ENCODE peak calls at places on chromosomes 5 and 9, in nine cellular contexts. One of them, this sample, is unnamed.

GRCh38 chr5:124746916-124747769 is 704 bp upstream of the ZNF608 start:
- DNase-seq in AG09309: no peak
- DNase-seq in fibroblast of the aortic adventitia: peak; percentile 95
- DNase-seq in omental fat pad: peak; percentile 57
- DNase-seq in IMR-90: peak; percentile 94
- DNase-seq in tibial artery: peak; percentile 89
- DNase-seq in PC-3: peak; percentile 56
- DNase-seq in hepatocyte: peak; percentile 93
- DNase-seq in WERI-Rb-1: peak; percentile 88
- DNase-seq in this sample: peak; percentile 78

GRCh38 chr9:16099901-16100300 is 547.1 kb downstream of the CCDC171 start:
- DNase-seq in PC-3: no peak
- DNase-seq in hepatocyte: no peak
- DNase-seq in IMR-90: no peak
- DNase-seq in tibial artery: no peak
- DNase-seq in omental fat pad: no peak
- DNase-seq in fibroblast of the aortic adventitia: no peak
- DNase-seq in WERI-Rb-1: no peak
- DNase-seq in AG09309: no peak
- DNase-seq in this sample: no peak

GRCh38 chr5:71573611-71574010 is 13.5 kb upstream of the MCCC2 start:
- DNase-seq in fibroblast of the aortic adventitia: no peak
- DNase-seq in AG09309: no peak
- DNase-seq in IMR-90: no peak
- DNase-seq in PC-3: no peak
- DNase-seq in omental fat pad: no peak
- DNase-seq in WERI-Rb-1: no peak
- DNase-seq in hepatocyte: no peak
- DNase-seq in tibial artery: no peak
- DNase-seq in this sample: no peak

GRCh38 chr9:84140535-84141101 is 160.0 kb downstream of the RMI1 start:
- DNase-seq in WERI-Rb-1: no peak
- DNase-seq in tibial artery: no peak
- DNase-seq in fibroblast of the aortic adventitia: peak; percentile 27
- DNase-seq in IMR-90: peak; percentile 18
- DNase-seq in hepatocyte: peak; percentile 18
- DNase-seq in omental fat pad: no peak
- DNase-seq in AG09309: no peak
- DNase-seq in PC-3: no peak
- DNase-seq in this sample: no peak

GRCh38 chr5:180380441-180380840 is 27.3 kb upstream of the GFPT2 start:
- DNase-seq in fibroblast of the aortic adventitia: no peak
- DNase-seq in hepatocyte: no peak
- DNase-seq in tibial artery: no peak
- DNase-seq in omental fat pad: no peak
- DNase-seq in PC-3: no peak
- DNase-seq in WERI-Rb-1: no peak
- DNase-seq in IMR-90: no peak
- DNase-seq in AG09309: no peak
- DNase-seq in this sample: no peak

GRCh38 chr5:172412724-172413260 is 41.5 kb downstream of the SH3PXD2B start:
- DNase-seq in tibial artery: peak; percentile 95
- DNase-seq in hepatocyte: peak; percentile 52
- DNase-seq in AG09309: peak; percentile 96
- DNase-seq in IMR-90: peak; percentile 95
- DNase-seq in omental fat pad: peak; percentile 53
- DNase-seq in WERI-Rb-1: no peak
- DNase-seq in fibroblast of the aortic adventitia: peak; percentile 99
- DNase-seq in PC-3: peak; percentile 73
- DNase-seq in this sample: peak; percentile 85

GRCh38 chr9:94610181-94610591 is 16.6 kb upstream of the FBP2 start:
- DNase-seq in PC-3: no peak
- DNase-seq in IMR-90: no peak
- DNase-seq in WERI-Rb-1: no peak
- DNase-seq in AG09309: no peak
- DNase-seq in hepatocyte: no peak
- DNase-seq in omental fat pad: no peak
- DNase-seq in tibial artery: no peak
- DNase-seq in fibroblast of the aortic adventitia: no peak
- DNase-seq in this sample: no peak

GRCh38 chr9:98429613-98430012 is 174.2 kb upstream of the TBC1D2 start:
- DNase-seq in AG09309: peak; percentile 63
- DNase-seq in WERI-Rb-1: peak; percentile 86
- DNase-seq in hepatocyte: no peak
- DNase-seq in tibial artery: no peak
- DNase-seq in PC-3: no peak
- DNase-seq in IMR-90: peak; percentile 80
- DNase-seq in omental fat pad: no peak
- DNase-seq in fibroblast of the aortic adventitia: peak; percentile 81
- DNase-seq in this sample: no peak

GRCh38 chr9:124558777-124559470 is 51.7 kb upstream of the NR5A1 start:
- DNase-seq in AG09309: no peak
- DNase-seq in WERI-Rb-1: no peak
- DNase-seq in hepatocyte: no peak
- DNase-seq in IMR-90: no peak
- DNase-seq in PC-3: no peak
- DNase-seq in tibial artery: no peak
- DNase-seq in fibroblast of the aortic adventitia: no peak
- DNase-seq in omental fat pad: no peak
- DNase-seq in this sample: no peak

GRCh38 chr9:88215181-88216131 is 77.2 kb upstream of the SPATA31C2 start:
- DNase-seq in WERI-Rb-1: no peak
- DNase-seq in omental fat pad: no peak
- DNase-seq in fibroblast of the aortic adventitia: no peak
- DNase-seq in AG09309: no peak
- DNase-seq in PC-3: no peak
- DNase-seq in hepatocyte: no peak
- DNase-seq in IMR-90: no peak
- DNase-seq in tibial artery: no peak
- DNase-seq in this sample: no peak

GRCh38 chr5:81803812-81804211 is 52.9 kb upstream of the SSBP2 start:
- DNase-seq in AG09309: no peak
- DNase-seq in IMR-90: no peak
- DNase-seq in hepatocyte: no peak
- DNase-seq in PC-3: no peak
- DNase-seq in WERI-Rb-1: no peak
- DNase-seq in omental fat pad: no peak
- DNase-seq in fibroblast of the aortic adventitia: no peak
- DNase-seq in tibial artery: no peak
- DNase-seq in this sample: no peak

GRCh38 chr9:114086009-114086408 is 7.9 kb upstream of the AMBP start:
- DNase-seq in IMR-90: no peak
- DNase-seq in fibroblast of the aortic adventitia: no peak
- DNase-seq in AG09309: no peak
- DNase-seq in PC-3: peak; percentile 18
- DNase-seq in hepatocyte: no peak
- DNase-seq in WERI-Rb-1: no peak
- DNase-seq in tibial artery: no peak
- DNase-seq in omental fat pad: no peak
- DNase-seq in this sample: no peak

GRCh38 chr5:150114773-150115408 is 28.5 kb upstream of the CSF1R start:
- DNase-seq in omental fat pad: no peak
- DNase-seq in PC-3: no peak
- DNase-seq in hepatocyte: no peak
- DNase-seq in AG09309: no peak
- DNase-seq in WERI-Rb-1: no peak
- DNase-seq in tibial artery: no peak
- DNase-seq in IMR-90: no peak
- DNase-seq in fibroblast of the aortic adventitia: no peak
- DNase-seq in this sample: no peak

GRCh38 chr9:92001244-92001643 is 51.2 kb upstream of the ROR2 start:
- DNase-seq in tibial artery: no peak
- DNase-seq in omental fat pad: no peak
- DNase-seq in IMR-90: peak; percentile 37
- DNase-seq in fibroblast of the aortic adventitia: no peak
- DNase-seq in PC-3: peak; percentile 5
- DNase-seq in WERI-Rb-1: no peak
- DNase-seq in hepatocyte: no peak
- DNase-seq in AG09309: peak; percentile 62
- DNase-seq in this sample: peak; percentile 23

GRCh38 chr5:1748845-1749244 is 50.8 kb downstream of the MRPL36 start:
- DNase-seq in tibial artery: peak; percentile 13
- DNase-seq in PC-3: no peak
- DNase-seq in fibroblast of the aortic adventitia: no peak
- DNase-seq in WERI-Rb-1: no peak
- DNase-seq in hepatocyte: no peak
- DNase-seq in AG09309: no peak
- DNase-seq in omental fat pad: no peak
- DNase-seq in IMR-90: no peak
- DNase-seq in this sample: no peak

GRCh38 chr5:142874537-142874936 is 104.4 kb downstream of the ARHGAP26 start:
- DNase-seq in PC-3: peak; percentile 95
- DNase-seq in IMR-90: no peak
- DNase-seq in hepatocyte: peak; percentile 48
- DNase-seq in tibial artery: peak; percentile 91
- DNase-seq in AG09309: no peak
- DNase-seq in omental fat pad: no peak
- DNase-seq in fibroblast of the aortic adventitia: peak; percentile 86
- DNase-seq in WERI-Rb-1: no peak
- DNase-seq in this sample: no peak

GRCh38 chr5:123035950-123036390 is 555 bp downstream of the PPIC start:
- DNase-seq in WERI-Rb-1: peak; percentile 43
- DNase-seq in fibroblast of the aortic adventitia: peak; percentile 45
- DNase-seq in hepatocyte: peak; percentile 71
- DNase-seq in AG09309: no peak
- DNase-seq in omental fat pad: peak; percentile 31
- DNase-seq in PC-3: peak; percentile 39
- DNase-seq in tibial artery: peak; percentile 53
- DNase-seq in IMR-90: peak; percentile 29
- DNase-seq in this sample: peak; percentile 13

GRCh38 chr9:126615251-126615790 is 1.6 kb downstream of the LMX1B start:
- DNase-seq in PC-3: no peak
- DNase-seq in tibial artery: no peak
- DNase-seq in AG09309: no peak
- DNase-seq in IMR-90: peak; percentile 4
- DNase-seq in hepatocyte: peak; percentile 66
- DNase-seq in omental fat pad: no peak
- DNase-seq in fibroblast of the aortic adventitia: no peak
- DNase-seq in WERI-Rb-1: no peak
- DNase-seq in this sample: no peak

GRCh38 chr5:28301676-28302075 is 1263.3 kb upstream of the CDH9 start:
- DNase-seq in omental fat pad: no peak
- DNase-seq in tibial artery: no peak
- DNase-seq in hepatocyte: peak; percentile 11
- DNase-seq in AG09309: no peak
- DNase-seq in IMR-90: peak; percentile 0
- DNase-seq in fibroblast of the aortic adventitia: peak; percentile 17
- DNase-seq in WERI-Rb-1: no peak
- DNase-seq in PC-3: peak; percentile 78
- DNase-seq in this sample: peak; percentile 74

GRCh38 chr9:89225587-89225986 is 47.0 kb upstream of the SHC3 start:
- DNase-seq in tibial artery: no peak
- DNase-seq in hepatocyte: no peak
- DNase-seq in IMR-90: peak; percentile 78
- DNase-seq in fibroblast of the aortic adventitia: peak; percentile 90
- DNase-seq in AG09309: no peak
- DNase-seq in PC-3: no peak
- DNase-seq in omental fat pad: no peak
- DNase-seq in WERI-Rb-1: no peak
- DNase-seq in this sample: no peak

GRCh38 chr9:4762889-4763521 is 22.0 kb upstream of the AK3 start:
- DNase-seq in hepatocyte: peak; percentile 24
- DNase-seq in omental fat pad: no peak
- DNase-seq in fibroblast of the aortic adventitia: no peak
- DNase-seq in AG09309: no peak
- DNase-seq in WERI-Rb-1: no peak
- DNase-seq in IMR-90: no peak
- DNase-seq in PC-3: no peak
- DNase-seq in tibial artery: peak; percentile 32
- DNase-seq in this sample: no peak
- TF ChIP-seq CTCF in hepatocyte: no peak
- TF ChIP-seq CTCF in omental fat pad: no peak
- TF ChIP-seq CTCF in fibroblast of the aortic adventitia: no peak
- TF ChIP-seq CTCF in AG09309: no peak
- TF ChIP-seq CTCF in WERI-Rb-1: no peak
- TF ChIP-seq CTCF in IMR-90: no peak
- TF ChIP-seq CTCF in PC-3: no peak
- TF ChIP-seq CTCF in tibial artery: no peak
- TF ChIP-seq CTCF in this sample: no peak

DNA sequence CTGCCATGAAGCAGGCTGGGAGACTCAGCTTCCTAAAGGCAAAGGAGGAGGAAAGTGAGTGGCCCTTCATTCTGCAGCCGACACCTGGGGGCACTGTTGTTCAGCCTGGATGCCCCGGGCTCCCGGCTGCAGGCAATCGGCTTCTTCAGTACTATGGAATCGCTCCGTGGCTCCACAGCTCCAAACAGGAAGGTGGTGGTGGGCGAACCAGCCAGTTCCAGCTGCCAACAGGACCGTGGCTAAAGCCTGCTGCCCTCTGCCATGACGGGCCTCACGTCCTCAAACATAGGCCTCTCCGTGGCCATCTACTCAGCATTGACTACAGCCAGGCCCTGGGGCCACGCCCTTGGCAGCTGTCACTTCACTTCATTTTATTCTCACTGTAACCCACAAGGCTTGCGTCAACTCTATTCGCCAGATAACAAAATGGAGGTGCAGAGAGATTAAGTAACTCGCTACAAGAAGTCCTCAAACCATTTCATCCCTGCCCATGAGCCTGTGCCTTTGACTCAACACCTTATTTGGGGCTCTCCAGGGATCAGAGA is 38.1 kb downstream of the PAX5 start:
- DNase-seq in WERI-Rb-1: peak; percentile 77
- DNase-seq in omental fat pad: no peak
- DNase-seq in fibroblast of the aortic adventitia: peak; percentile 56
- DNase-seq in hepatocyte: peak; percentile 76
- DNase-seq in tibial artery: no peak
- DNase-seq in AG09309: no peak
- DNase-seq in IMR-90: peak; percentile 53
- DNase-seq in PC-3: peak; percentile 69
- DNase-seq in this sample: no peak
- TF ChIP-seq CTCF in WERI-Rb-1: peak; percentile 87
- TF ChIP-seq CTCF in omental fat pad: no peak
- TF ChIP-seq CTCF in fibroblast of the aortic adventitia: peak; percentile 69
- TF ChIP-seq CTCF in hepatocyte: peak; percentile 52
- TF ChIP-seq CTCF in tibial artery: peak; percentile 7
- TF ChIP-seq CTCF in AG09309: peak; percentile 69
- TF ChIP-seq CTCF in IMR-90: peak; percentile 79
- TF ChIP-seq CTCF in PC-3: peak; percentile 75
- TF ChIP-seq CTCF in this sample: peak; percentile 79

GRCh38 chr5:13027886-13028285 is 916.6 kb downstream of the DNAH5 start:
- DNase-seq in tibial artery: no peak
- DNase-seq in IMR-90: no peak
- DNase-seq in PC-3: no peak
- DNase-seq in fibroblast of the aortic adventitia: no peak
- DNase-seq in WERI-Rb-1: no peak
- DNase-seq in omental fat pad: no peak
- DNase-seq in AG09309: no peak
- DNase-seq in hepatocyte: no peak
- DNase-seq in this sample: no peak
- TF ChIP-seq CTCF in tibial artery: no peak
- TF ChIP-seq CTCF in IMR-90: no peak
- TF ChIP-seq CTCF in PC-3: no peak
- TF ChIP-seq CTCF in fibroblast of the aortic adventitia: no peak
- TF ChIP-seq CTCF in WERI-Rb-1: no peak
- TF ChIP-seq CTCF in omental fat pad: no peak
- TF ChIP-seq CTCF in AG09309: no peak
- TF ChIP-seq CTCF in hepatocyte: no peak
- TF ChIP-seq CTCF in this sample: no peak

DNA sequence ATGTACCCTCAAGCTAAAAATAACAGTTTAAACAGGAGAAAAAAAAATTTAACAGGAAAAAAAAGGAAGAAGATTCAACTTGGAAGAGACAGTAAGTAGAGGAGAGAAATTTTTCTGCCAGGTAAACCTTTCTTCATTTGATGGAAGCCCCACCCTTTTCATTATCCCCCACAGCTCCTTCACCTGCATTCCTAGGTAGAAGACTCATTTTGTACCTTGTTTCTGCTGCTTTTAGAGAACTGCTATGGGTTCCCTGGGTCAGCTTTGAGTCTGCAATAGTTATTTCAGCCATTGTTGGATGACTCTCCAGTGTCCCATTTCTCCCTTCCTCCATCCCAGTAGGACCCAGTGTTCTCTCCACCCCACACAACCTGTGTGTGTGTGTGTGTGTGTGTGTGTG is 74.1 kb upstream of the CPEB4 start:
- DNase-seq in IMR-90: no peak
- DNase-seq in fibroblast of the aortic adventitia: no peak
- DNase-seq in AG09309: no peak
- DNase-seq in WERI-Rb-1: no peak
- DNase-seq in omental fat pad: no peak
- DNase-seq in tibial artery: no peak
- DNase-seq in hepatocyte: no peak
- DNase-seq in PC-3: no peak
- DNase-seq in this sample: no peak
- TF ChIP-seq CTCF in IMR-90: no peak
- TF ChIP-seq CTCF in fibroblast of the aortic adventitia: no peak
- TF ChIP-seq CTCF in AG09309: no peak
- TF ChIP-seq CTCF in WERI-Rb-1: no peak
- TF ChIP-seq CTCF in omental fat pad: no peak
- TF ChIP-seq CTCF in tibial artery: no peak
- TF ChIP-seq CTCF in hepatocyte: no peak
- TF ChIP-seq CTCF in PC-3: no peak
- TF ChIP-seq CTCF in this sample: no peak

This sample was measured in foreskin keratinocyte.